ENCODE peak calls at places on chromosomes 3 and 15, in four cellular contexts. S, C, U and R are unnamed samples.

GRCh38 chr3:135103913-135104312 is 308.9 kb downstream of the EPHB1 start:
- DNase-seq in U (no peak), S (no peak), C (no peak), R (no peak)

GRCh38 chr3:44685128-44685800 is 27.2 kb upstream of the ZNF502 start:
- DNase-seq in C (peak), U (peak), S (peak), R (peak)

GRCh38 chr3:42728056-42728455 is 25.5 kb upstream of the HHATL start:
- DNase-seq in U (peak), C (no peak), S (no peak), R (no peak)

GRCh38 chr3:81462921-81463320 is 298.5 kb downstream of the GBE1 start:
- DNase-seq in U (no peak), S (no peak), C (no peak), R (no peak)

GRCh38 chr15:25849431-25849921 is 13.7 kb downstream of the ATP10A start:
- DNase-seq in U (no peak), S (peak), C (no peak), R (peak)

GRCh38 chr3:120275553-120276092 is 9.4 kb downstream of the GPR156 start:
- DNase-seq in S (no peak), U (no peak), C (no peak), R (no peak)

GRCh38 chr3:63910873-63911272 is 1.3 kb downstream of the SCAANT1 start:
- DNase-seq in U (no peak), S (peak), C (no peak), R (peak)

GRCh38 chr3:123334056-123334455 is 114.8 kb downstream of the ADCY5 start:
- DNase-seq in U (no peak), S (no peak), C (no peak), R (no peak)

GRCh38 chr3:190116551-190117067 is 4.1 kb downstream of the P3H2 start:
- DNase-seq in C (no peak), U (no peak), S (no peak), R (peak)

GRCh38 chr15:80512729-80513670 is 108.8 kb downstream of the ARNT2 start:
- DNase-seq in C (no peak), S (peak), U (no peak), R (no peak)

GRCh38 chr15:100734606-100735005 is 132.2 kb downstream of the ASB7 start:
- DNase-seq in S (no peak), C (no peak), U (no peak), R (no peak)

GRCh38 chr3:128307781-128308469 is 154.6 kb downstream of the EEFSEC start:
- DNase-seq in U (peak), S (no peak), C (no peak), R (no peak)

GRCh38 chr3:128726691-128727031 is 678 bp downstream of the RAB7A start:
- DNase-seq in S (peak), U (peak), C (no peak), R (peak)

GRCh38 chr3:102224171-102224570 is 210.6 kb upstream of the ZPLD1 start:
- DNase-seq in C (no peak), U (no peak), S (peak), R (no peak)

GRCh38 chr3:172622916-172623700 is 87.8 kb downstream of the NCEH1 start:
- DNase-seq in S (peak), C (no peak), U (no peak), R (peak)

GRCh38 chr3:187040637-187041361 is 98.5 kb downstream of the RPL39L start:
- DNase-seq in S (peak), U (no peak), C (no peak), R (peak)

GRCh38 chr15:52368402-52368801 is 72.8 kb upstream of the MYO5C start:
- DNase-seq in S (no peak), U (no peak), C (no peak), R (no peak)

GRCh38 chr3:167851171-167851570 is 115.7 kb downstream of the SERPINI1 start:
- DNase-seq in S (peak), U (no peak), C (no peak), R (no peak)